ENCODE peak calls at places on chromosome X, in eight cellular contexts. V, C, P, I, F, R, W and N are unnamed samples.

GRCh38 chrX:134537179-134537945 is 77.4 kb downstream of the HPRT1 start:
- ATAC-seq in V (peak), C (peak), P (no peak), I (peak), F (peak), R (peak), W (peak), N (no peak)

GRCh38 chrX:3026074-3026588 is 15.1 kb upstream of the ARSF start:
- ATAC-seq in V (no peak), C (no peak), P (no peak), I (no peak), F (no peak), R (no peak), W (no peak), N (no peak)

GRCh38 chrX:13965531-13965930 is 64.2 kb downstream of the GEMIN8 start:
- ATAC-seq in V (no peak), C (no peak), P (no peak), I (no peak), F (no peak), R (no peak), W (no peak), N (no peak)

GRCh38 chrX:42946544-42947223 is 168.7 kb upstream of the PPP1R2C start:
- ATAC-seq in V (no peak), C (no peak), P (no peak), I (no peak), F (no peak), R (no peak), W (no peak), N (no peak)

GRCh38 chrX:98548550-98548949 is 1664.8 kb downstream of the RPA4 start:
- ATAC-seq in V (no peak), C (no peak), P (no peak), I (no peak), F (no peak), R (no peak), W (no peak), N (no peak)

GRCh38 chrX:116806288-116806802 is 343.6 kb upstream of the CT83 start:
- ATAC-seq in V (no peak), C (no peak), P (no peak), I (no peak), F (no peak), R (no peak), W (no peak), N (no peak)

GRCh38 chrX:106734827-106735226 is 8.3 kb downstream of the RNF128 start:
- ATAC-seq in V (no peak), C (no peak), P (no peak), I (no peak), F (no peak), R (no peak), W (no peak), N (no peak)

GRCh38 chrX:123610915-123611314 is 121.9 kb downstream of the THOC2 start:
- ATAC-seq in V (no peak), C (no peak), P (no peak), I (no peak), F (no peak), R (no peak), W (no peak), N (no peak)

GRCh38 chrX:110871839-110872238 is 76.2 kb upstream of the CHRDL1 start:
- ATAC-seq in V (no peak), C (no peak), P (no peak), I (no peak), F (no peak), R (no peak), W (no peak), N (no peak)

GRCh38 chrX:149198980-149199732 is 305.9 kb downstream of the IDS start:
- ATAC-seq in V (no peak), C (no peak), P (no peak), I (no peak), F (no peak), R (no peak), W (no peak), N (no peak)

GRCh38 chrX:134716620-134717012 is 58.3 kb upstream of the PLAC1 start:
- ATAC-seq in V (no peak), C (no peak), P (no peak), I (no peak), F (no peak), R (no peak), W (no peak), N (no peak)

GRCh38 chrX:111151764-111152163 is 55.8 kb downstream of the PAK3 start:
- ATAC-seq in V (no peak), C (no peak), P (no peak), I (no peak), F (no peak), R (no peak), W (no peak), N (no peak)

GRCh38 chrX:40996886-40997530 is 88.2 kb upstream of the USP9X start:
- ATAC-seq in V (peak), C (peak), P (no peak), I (peak), F (peak), R (no peak), W (peak), N (peak)

GRCh38 chrX:118128724-118129123 is 12.1 kb upstream of the KLHL13 start:
- ATAC-seq in V (no peak), C (no peak), P (no peak), I (no peak), F (no peak), R (no peak), W (no peak), N (no peak)

GRCh38 chrX:107154787-107155620 is 36.4 kb upstream of the RBM41 start:
- ATAC-seq in V (peak), C (no peak), P (no peak), I (peak), F (no peak), R (no peak), W (peak), N (no peak)

GRCh38 chrX:80876877-80877276 is 67.2 kb upstream of the BRWD3 start:
- ATAC-seq in V (no peak), C (no peak), P (no peak), I (no peak), F (peak), R (no peak), W (no peak), N (no peak)

GRCh38 chrX:149461746-149462145 is 43.4 kb downstream of the IDS start:
- ATAC-seq in V (no peak), C (no peak), P (no peak), I (no peak), F (no peak), R (no peak), W (no peak), N (no peak)

GRCh38 chrX:11113731-11114130 is 2.6 kb downstream of the HCCS start:
- ATAC-seq in V (no peak), C (no peak), P (no peak), I (no peak), F (no peak), R (no peak), W (no peak), N (no peak)

GRCh38 chrX:11109968-11110367 is 1.2 kb upstream of the HCCS start:
- ATAC-seq in V (no peak), C (no peak), P (no peak), I (no peak), F (no peak), R (no peak), W (no peak), N (no peak)

GRCh38 chrX:11108253-11108941 is 2.7 kb upstream of the HCCS start:
- ATAC-seq in V (no peak), C (no peak), P (no peak), I (no peak), F (no peak), R (no peak), W (no peak), N (no peak)

GRCh38 chrX:11111947-11112346 is 815 bp downstream of the HCCS start:
- ATAC-seq in V (no peak), C (no peak), P (no peak), I (no peak), F (no peak), R (no peak), W (no peak), N (no peak)

DNA sequence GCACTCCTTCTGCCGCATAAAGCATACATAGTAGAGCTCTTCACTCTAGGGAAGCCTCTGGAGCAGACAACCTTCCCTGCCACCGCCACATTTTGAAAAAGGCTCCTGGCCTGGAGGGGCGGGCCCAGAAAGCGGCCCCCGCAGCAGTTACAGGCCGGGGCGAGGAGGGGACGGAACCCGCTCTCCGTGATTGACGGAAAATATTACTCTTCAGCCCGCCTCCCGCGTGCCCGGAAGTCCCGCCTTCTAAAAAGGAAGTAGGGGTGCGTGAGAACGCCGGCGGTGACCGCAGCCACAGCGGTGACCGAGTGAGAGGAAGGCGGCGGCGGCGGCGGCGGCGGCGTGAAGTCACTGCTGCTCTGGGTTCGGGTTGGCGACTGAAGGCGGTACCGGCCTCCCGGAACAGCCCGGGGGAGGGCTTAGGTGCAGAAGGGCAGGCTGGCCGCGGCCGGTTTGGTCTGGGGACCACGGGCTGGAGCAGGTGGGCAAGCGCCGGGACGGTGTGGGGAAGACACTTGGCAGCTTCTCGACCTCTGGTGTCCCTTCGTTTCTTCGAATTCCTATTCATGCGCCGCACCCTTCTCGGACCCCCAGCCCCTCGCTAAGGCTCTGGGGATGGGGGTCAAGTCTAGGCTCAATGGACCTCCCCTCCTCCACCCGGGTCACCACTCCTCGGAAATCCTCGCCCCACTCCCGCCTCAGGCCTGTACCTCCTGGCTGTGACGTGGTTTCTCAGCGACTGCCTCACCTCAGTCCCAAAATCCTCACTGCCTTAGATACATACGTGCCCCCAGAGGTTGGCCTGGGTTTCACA is at the start of gene HCCS:
- ATAC-seq in V (peak), C (peak), P (peak), I (peak), F (peak), R (peak), W (peak), N (peak)
- TF ChIP-seq POLR2A in V (peak), C (peak), P (peak), I (no peak), F (peak), R (peak), W (peak), N (peak)

GRCh38 chrX:102651968-102652744 is 873 bp downstream of the GPRASP1 start:
- ATAC-seq in V (peak), C (peak), P (peak), I (peak), F (peak), R (peak), W (no peak), N (peak)
- TF ChIP-seq POLR2A in V (no peak), C (no peak), P (no peak), I (no peak), F (no peak), R (no peak), W (no peak), N (no peak)

GRCh38 chrX:46168254-46168653 is 377.0 kb downstream of the ZNF674 start:
- ATAC-seq in V (no peak), C (no peak), P (no peak), I (no peak), F (no peak), R (no peak), W (no peak), N (peak)

GRCh38 chrX:46165411-46165810 is 379.8 kb downstream of the ZNF674 start:
- ATAC-seq in V (no peak), C (no peak), P (no peak), I (no peak), F (no peak), R (no peak), W (no peak), N (no peak)

GRCh38 chrX:46169808-46170207 is 375.4 kb downstream of the ZNF674 start:
- ATAC-seq in V (no peak), C (no peak), P (no peak), I (no peak), F (no peak), R (no peak), W (no peak), N (no peak)

GRCh38 chrX:46165866-46166265 is 379.4 kb downstream of the ZNF674 start:
- ATAC-seq in V (no peak), C (no peak), P (no peak), I (no peak), F (no peak), R (no peak), W (no peak), N (no peak)
- TF ChIP-seq POLR2A in V (no peak), C (no peak), P (no peak), I (no peak), F (no peak), R (no peak), W (no peak), N (no peak)

GRCh38 chrX:136872091-136872700 is 8.3 kb downstream of the RBMX start:
- ATAC-seq in V (no peak), C (no peak), P (no peak), I (no peak), F (no peak), R (no peak), W (no peak), N (no peak)
- TF ChIP-seq POLR2A in V (no peak), C (no peak), P (no peak), I (no peak), F (no peak), R (no peak), W (no peak), N (no peak)